ENCODE peak calls at places on chromosome 15, in ten cellular contexts. U, G, N, T, H, A, V, L, D and I are unnamed samples.

GRCh38 chr15:57509965-57510364 is 81.7 kb upstream of the MYZAP start:
- DNase-seq in U (no peak), G (no peak), N (no peak), T (no peak), H (no peak), A (no peak), V (no peak), L (no peak), D (no peak), I (no peak)

GRCh38 chr15:101625980-101626379 is 26.2 kb downstream of the TM2D3 start:
- DNase-seq in U (no peak), G (no peak), N (peak), T (no peak), H (no peak), A (no peak), V (no peak), L (no peak), D (no peak), I (no peak)

GRCh38 chr15:40049076-40049475 is 10.1 kb upstream of the SRP14 start:
- DNase-seq in U (peak), G (no peak), N (no peak), T (no peak), H (no peak), A (no peak), V (no peak), L (no peak), D (no peak), I (no peak)

GRCh38 chr15:90872481-90873184 is 4.2 kb downstream of the FURIN start:
- DNase-seq in U (peak), G (no peak), N (peak), T (no peak), H (peak), A (no peak), V (no peak), L (peak), D (peak), I (no peak)

GRCh38 chr15:80484312-80484981 is 80.3 kb downstream of the ARNT2 start:
- DNase-seq in U (no peak), G (no peak), N (no peak), T (no peak), H (no peak), A (no peak), V (no peak), L (peak), D (no peak), I (no peak)

GRCh38 chr15:74655424-74655823 is 39.8 kb downstream of the CLK3 start:
- DNase-seq in U (no peak), G (peak), N (no peak), T (no peak), H (peak), A (no peak), V (no peak), L (no peak), D (no peak), I (no peak)

GRCh38 chr15:89196994-89197393 is 24.4 kb downstream of the RLBP1 start:
- DNase-seq in U (no peak), G (no peak), N (no peak), T (no peak), H (peak), A (no peak), V (no peak), L (no peak), D (no peak), I (no peak)

GRCh38 chr15:95684126-95684525 is 646.4 kb upstream of the NR2F2 start:
- DNase-seq in U (no peak), G (no peak), N (no peak), T (no peak), H (no peak), A (no peak), V (no peak), L (no peak), D (no peak), I (no peak)

GRCh38 chr15:72758195-72758594 is 25.4 kb downstream of the ADPGK start:
- DNase-seq in U (no peak), G (no peak), N (peak), T (no peak), H (no peak), A (no peak), V (no peak), L (peak), D (no peak), I (no peak)

GRCh38 chr15:59833366-59833765 is 144.2 kb upstream of the BNIP2 start:
- DNase-seq in U (no peak), G (no peak), N (no peak), T (no peak), H (no peak), A (no peak), V (no peak), L (no peak), D (no peak), I (no peak)

GRCh38 chr15:75436861-75437260 is 14.6 kb downstream of the SIN3A start:
- DNase-seq in U (peak), G (no peak), N (no peak), T (no peak), H (no peak), A (no peak), V (no peak), L (peak), D (no peak), I (no peak)

GRCh38 chr15:93072011-93072410 is 17.0 kb downstream of the RGMA start:
- DNase-seq in U (no peak), G (no peak), N (no peak), T (no peak), H (no peak), A (no peak), V (no peak), L (peak), D (no peak), I (no peak)

GRCh38 chr15:56672721-56673120 is 60.6 kb downstream of the ZNF280D start:
- DNase-seq in U (no peak), G (no peak), N (peak), T (no peak), H (no peak), A (no peak), V (no peak), L (peak), D (no peak), I (no peak)

GRCh38 chr15:50712018-50712417 is 25.4 kb upstream of the TRPM7 start:
- DNase-seq in U (no peak), G (no peak), N (no peak), T (no peak), H (no peak), A (no peak), V (no peak), L (no peak), D (no peak), I (no peak)

GRCh38 chr15:41438206-41438605 is 21.3 kb downstream of the RTF1 start:
- DNase-seq in U (no peak), G (no peak), N (no peak), T (no peak), H (no peak), A (no peak), V (no peak), L (no peak), D (no peak), I (no peak)

GRCh38 chr15:65318870-65319356 is 14.4 kb downstream of the RNU5B-1 start:
- DNase-seq in U (peak), G (no peak), N (peak), T (peak), H (peak), A (peak), V (peak), L (peak), D (peak), I (peak)

GRCh38 chr15:58931985-58932384 is 1.5 kb downstream of the SLTM start:
- DNase-seq in U (no peak), G (peak), N (peak), T (no peak), H (peak), A (no peak), V (no peak), L (peak), D (peak), I (no peak)

GRCh38 chr15:22978691-22979068 is 1.5 kb downstream of the CYFIP1 start:
- DNase-seq in U (no peak), G (no peak), N (no peak), T (no peak), H (no peak), A (no peak), V (no peak), L (no peak), D (no peak), I (no peak)

GRCh38 chr15:63186065-63186464 is 3.3 kb upstream of the RAB8B start:
- DNase-seq in U (no peak), G (no peak), N (peak), T (no peak), H (no peak), A (no peak), V (no peak), L (peak), D (no peak), I (no peak)

GRCh38 chr15:89167267-89168176 is 53.9 kb downstream of the RLBP1 start:
- DNase-seq in U (no peak), G (peak), N (peak), T (no peak), H (peak), A (no peak), V (no peak), L (peak), D (peak), I (no peak)

GRCh38 chr15:101481917-101482525 is 7.5 kb downstream of the PCSK6 start:
- DNase-seq in U (no peak), G (no peak), N (no peak), T (no peak), H (no peak), A (no peak), V (no peak), L (no peak), D (no peak), I (no peak)

GRCh38 chr15:49852756-49853155 is 231.9 kb downstream of the DTWD1 start:
- DNase-seq in U (no peak), G (no peak), N (no peak), T (no peak), H (no peak), A (no peak), V (no peak), L (peak), D (no peak), I (no peak)

GRCh38 chr15:94576889-94577533 is 345.6 kb downstream of the MCTP2 start:
- DNase-seq in U (no peak), G (no peak), N (no peak), T (no peak), H (peak), A (peak), V (no peak), L (no peak), D (peak), I (no peak)

GRCh38 chr15:94582368-94582767 is 351.0 kb downstream of the MCTP2 start:
- DNase-seq in U (no peak), G (peak), N (no peak), T (no peak), H (peak), A (peak), V (no peak), L (no peak), D (peak), I (peak)

GRCh38 chr15:38886315-38887163 is 321.9 kb upstream of the RASGRP1 start:
- DNase-seq in U (no peak), G (no peak), N (peak), T (no peak), H (no peak), A (no peak), V (no peak), L (peak), D (no peak), I (no peak)

GRCh38 chr15:83516935-83517334 is 69.8 kb downstream of the SH3GL3 start:
- DNase-seq in U (no peak), G (no peak), N (peak), T (no peak), H (no peak), A (no peak), V (no peak), L (peak), D (no peak), I (no peak)

GRCh38 chr15:36914962-36915808 is 185.2 kb downstream of the MEIS2 start:
- DNase-seq in U (no peak), G (no peak), N (no peak), T (no peak), H (no peak), A (no peak), V (no peak), L (peak), D (no peak), I (no peak)

GRCh38 chr15:85403745-85404144 is 23.3 kb downstream of the AKAP13 start:
- DNase-seq in U (no peak), G (no peak), N (peak), T (no peak), H (no peak), A (no peak), V (no peak), L (peak), D (no peak), I (no peak)

GRCh38 chr15:95558131-95558530 is 772.4 kb upstream of the NR2F2 start:
- DNase-seq in U (no peak), G (no peak), N (peak), T (no peak), H (no peak), A (no peak), V (no peak), L (no peak), D (no peak), I (no peak)

GRCh38 chr15:57563416-57563815 is 28.3 kb upstream of the MYZAP start:
- DNase-seq in U (no peak), G (no peak), N (no peak), T (no peak), H (no peak), A (no peak), V (no peak), L (no peak), D (no peak), I (no peak)

GRCh38 chr15:78263351-78263781 is 996 bp upstream of the DNAJA4 start:
- DNase-seq in U (no peak), G (no peak), N (no peak), T (no peak), H (no peak), A (no peak), V (no peak), L (no peak), D (peak), I (no peak)

GRCh38 chr15:83919319-83919830 is 265.5 kb downstream of the ADAMTSL3 start:
- DNase-seq in U (no peak), G (peak), N (no peak), T (no peak), H (peak), A (no peak), V (no peak), L (no peak), D (peak), I (no peak)

GRCh38 chr15:68646156-68646555 is 67.4 kb downstream of the CORO2B start:
- DNase-seq in U (no peak), G (no peak), N (no peak), T (no peak), H (no peak), A (no peak), V (no peak), L (no peak), D (no peak), I (no peak)

GRCh38 chr15:56244811-56245576 is 1.3 kb upstream of the RFX7 start:
- DNase-seq in U (peak), G (no peak), N (no peak), T (no peak), H (peak), A (no peak), V (peak), L (peak), D (peak), I (no peak)

GRCh38 chr15:35290301-35290721 is 205.2 kb upstream of the NANOGP8 start:
- DNase-seq in U (no peak), G (no peak), N (no peak), T (no peak), H (no peak), A (no peak), V (no peak), L (no peak), D (no peak), I (no peak)

GRCh38 chr15:62403164-62403809 is 238.2 kb upstream of the C2CD4B start:
- DNase-seq in U (no peak), G (no peak), N (peak), T (no peak), H (no peak), A (no peak), V (no peak), L (peak), D (no peak), I (no peak)

GRCh38 chr15:77144492-77145070 is 73.7 kb upstream of the TSPAN3 start:
- DNase-seq in U (no peak), G (no peak), N (peak), T (no peak), H (no peak), A (no peak), V (no peak), L (peak), D (no peak), I (no peak)

GRCh38 chr15:25137013-25137412 is 182.2 kb downstream of the SNRPN start:
- DNase-seq in U (no peak), G (no peak), N (no peak), T (no peak), H (no peak), A (no peak), V (no peak), L (no peak), D (no peak), I (no peak)

GRCh38 chr15:25134546-25134945 is 179.8 kb downstream of the SNRPN start:
- DNase-seq in U (no peak), G (no peak), N (no peak), T (no peak), H (no peak), A (no peak), V (no peak), L (peak), D (no peak), I (no peak)

GRCh38 chr15:25133804-25134203 is 179.0 kb downstream of the SNRPN start:
- DNase-seq in U (no peak), G (no peak), N (no peak), T (no peak), H (no peak), A (no peak), V (no peak), L (no peak), D (no peak), I (no peak)

GRCh38 chr15:25136119-25136518 is 181.3 kb downstream of the SNRPN start:
- DNase-seq in U (no peak), G (no peak), N (no peak), T (no peak), H (peak), A (no peak), V (no peak), L (peak), D (no peak), I (no peak)
- TF ChIP-seq CTCF in U (no peak), G (peak), N (peak), T (no peak), H (no peak), A (peak), V (no peak), L (peak), D (peak), I (peak)

DNA sequence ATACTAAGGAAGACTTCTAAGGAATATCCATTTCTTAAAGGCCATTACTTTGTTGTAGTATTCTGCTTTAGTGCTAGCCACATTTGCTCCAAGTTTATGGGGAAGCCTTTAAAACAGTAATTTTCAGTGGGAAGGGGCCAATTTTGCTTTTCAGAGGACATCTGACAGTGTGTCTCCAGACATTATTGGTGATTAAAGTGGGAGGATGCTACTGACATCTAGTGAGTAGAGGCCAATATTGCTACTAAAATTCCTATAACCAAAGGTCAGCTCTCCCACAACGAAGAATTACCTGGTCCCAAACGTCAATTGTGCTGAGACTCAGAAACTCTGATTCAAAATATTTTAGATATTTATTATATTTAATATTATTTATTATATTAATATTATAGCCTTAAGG is 24.8 kb downstream of the SLC28A2 start:
- DNase-seq in U (no peak), G (peak), N (peak), T (no peak), H (no peak), A (no peak), V (no peak), L (peak), D (peak), I (no peak)
- TF ChIP-seq CTCF in U (peak), G (peak), N (peak), T (no peak), H (no peak), A (no peak), V (peak), L (peak), D (peak), I (peak)

GRCh38 chr15:47551079-47551478 is 166.2 kb upstream of the SEMA6D start:
- DNase-seq in U (no peak), G (no peak), N (no peak), T (no peak), H (no peak), A (peak), V (no peak), L (no peak), D (no peak), I (no peak)

GRCh38 chr15:47553933-47554332 is 163.4 kb upstream of the SEMA6D start:
- DNase-seq in U (no peak), G (no peak), N (no peak), T (no peak), H (no peak), A (no peak), V (no peak), L (no peak), D (no peak), I (no peak)

GRCh38 chr15:47548986-47549385 is 168.3 kb upstream of the SEMA6D start:
- DNase-seq in U (no peak), G (no peak), N (no peak), T (no peak), H (no peak), A (no peak), V (no peak), L (no peak), D (no peak), I (no peak)

GRCh38 chr15:47551559-47551958 is 165.7 kb upstream of the SEMA6D start:
- DNase-seq in U (no peak), G (no peak), N (no peak), T (no peak), H (no peak), A (no peak), V (no peak), L (no peak), D (no peak), I (no peak)

GRCh38 chr15:47552978-47553608 is 164.2 kb upstream of the SEMA6D start:
- DNase-seq in U (no peak), G (no peak), N (no peak), T (no peak), H (no peak), A (no peak), V (no peak), L (no peak), D (no peak), I (no peak)
- TF ChIP-seq CTCF in U (no peak), G (no peak), N (no peak), T (no peak), H (no peak), A (no peak), V (no peak), L (no peak), D (no peak), I (no peak)

GRCh38 chr15:97858278-97858677 is 102.2 kb upstream of the ARRDC4 start:
- DNase-seq in U (no peak), G (no peak), N (no peak), T (no peak), H (no peak), A (no peak), V (no peak), L (no peak), D (no peak), I (no peak)
- TF ChIP-seq CTCF in U (no peak), G (no peak), N (no peak), T (no peak), H (no peak), A (no peak), V (no peak), L (no peak), D (no peak), I (no peak)

GRCh38 chr15:48696627-48697312 is 51.3 kb upstream of the FBN1 start:
- DNase-seq in U (no peak), G (no peak), N (peak), T (no peak), H (no peak), A (no peak), V (no peak), L (peak), D (no peak), I (no peak)
- TF ChIP-seq CTCF in U (no peak), G (no peak), N (peak), T (no peak), H (no peak), A (no peak), V (no peak), L (no peak), D (no peak), I (no peak)

GRCh38 chr15:30974112-30974511 is 17.3 kb downstream of the MTMR10 start:
- DNase-seq in U (no peak), G (no peak), N (no peak), T (no peak), H (no peak), A (no peak), V (no peak), L (no peak), D (no peak), I (no peak)

GRCh38 chr15:30978328-30978727 is 13.1 kb downstream of the MTMR10 start:
- DNase-seq in U (no peak), G (no peak), N (no peak), T (no peak), H (no peak), A (no peak), V (no peak), L (no peak), D (no peak), I (no peak)

GRCh38 chr15:30984542-30984941 is 6.9 kb downstream of the MTMR10 start:
- DNase-seq in U (no peak), G (no peak), N (no peak), T (no peak), H (no peak), A (no peak), V (no peak), L (no peak), D (no peak), I (no peak)

GRCh38 chr15:30984118-30984517 is 7.3 kb downstream of the MTMR10 start:
- DNase-seq in U (no peak), G (no peak), N (no peak), T (no peak), H (no peak), A (no peak), V (no peak), L (peak), D (no peak), I (no peak)

DNA sequence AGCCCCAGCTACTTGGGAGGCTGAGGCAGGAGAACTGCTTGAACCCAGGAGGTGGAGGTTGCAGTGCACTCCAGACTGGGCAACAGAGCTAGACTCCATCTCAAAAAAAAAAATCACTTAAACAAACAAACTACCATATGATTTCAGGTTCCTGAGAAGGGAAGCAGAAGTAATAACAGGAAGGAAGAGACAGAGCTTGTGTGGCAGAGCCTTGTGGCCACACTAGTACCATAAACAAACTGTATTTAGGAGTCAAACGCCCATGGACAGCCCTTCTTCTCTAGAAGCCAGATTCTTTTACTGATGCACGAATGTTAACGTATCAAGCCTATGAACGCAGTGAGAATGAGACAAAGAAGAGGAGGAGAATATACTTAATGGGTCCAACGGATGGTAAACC is 12.0 kb downstream of the MTMR10 start:
- DNase-seq in U (no peak), G (no peak), N (no peak), T (no peak), H (no peak), A (no peak), V (no peak), L (no peak), D (no peak), I (no peak)
- TF ChIP-seq CTCF in U (no peak), G (no peak), N (no peak), T (no peak), H (no peak), A (no peak), V (no peak), L (no peak), D (no peak), I (no peak)